ENCODE peak calls at places on chromosomes 16 and 17, in five cellular contexts. Z is NT2/D1, H is HEK293T, U is GM12878, F is HepG2. S is an unnamed sample.

GRCh38 chr16:48409839-48410610 is 24.8 kb upstream of the SIAH1 start:
- DNase-seq in Z (no peak), H (no peak), U (no peak), F (peak; percentile 93), S (no peak)

GRCh38 chr16:47713225-47713595 is 252.1 kb downstream of the PHKB start:
- DNase-seq in Z (no peak), H (no peak), U (no peak), F (peak; percentile 37), S (no peak)

GRCh38 chr16:76574651-76575050 is 297.4 kb downstream of the CNTNAP4 start:
- DNase-seq in Z (no peak), H (no peak), U (no peak), F (peak; percentile 97), S (no peak)

GRCh38 chr16:13866073-13866472 is 53.9 kb upstream of the ERCC4 start:
- DNase-seq in Z (peak; percentile 67), H (peak; percentile 78), U (no peak), F (peak; percentile 86), S (peak; percentile 82)

GRCh38 chr16:8849411-8850011 is 19.3 kb downstream of the CARHSP1 start:
- DNase-seq in Z (no peak), H (no peak), U (no peak), F (no peak), S (no peak)

GRCh38 chr17:15255713-15256454 is 9.2 kb downstream of the PMP22 start:
- DNase-seq in Z (no peak), H (no peak), U (no peak), F (no peak), S (no peak)

GRCh38 chr17:51734976-51735375 is 423.5 kb downstream of the CA10 start:
- DNase-seq in Z (no peak), H (no peak), U (no peak), F (no peak), S (no peak)

GRCh38 chr16:68365167-68365817 is 54.5 kb downstream of the PRMT7 start:
- DNase-seq in Z (no peak), H (no peak), U (no peak), F (no peak), S (no peak)

GRCh38 chr16:89104303-89104702 is 10.7 kb downstream of the ACSF3 start:
- DNase-seq in Z (no peak), H (no peak), U (no peak), F (no peak), S (no peak)

GRCh38 chr16:9195301-9195700 is 103.9 kb downstream of the HAPSTR1 start:
- DNase-seq in Z (no peak), H (no peak), U (no peak), F (no peak), S (no peak)

GRCh38 chr17:43648916-43649315 is 12.8 kb downstream of the MEOX1 start:
- DNase-seq in Z (no peak), H (no peak), U (no peak), F (no peak), S (no peak)
- TF ChIP-seq SUZ12 in Z (no peak), H (no peak), U (no peak), F (no peak), S (no peak)

GRCh38 chr17:80664217-80664780 is 119.7 kb downstream of the RPTOR start:
- DNase-seq in Z (no peak), H (no peak), U (no peak), F (no peak), S (no peak)

GRCh38 chr17:80666867-80667266 is 122.2 kb downstream of the RPTOR start:
- DNase-seq in Z (no peak), H (no peak), U (no peak), F (no peak), S (no peak)

GRCh38 chr17:80668375-80669149 is 123.9 kb downstream of the RPTOR start:
- DNase-seq in Z (no peak), H (no peak), U (no peak), F (peak; percentile 68), S (no peak)

GRCh38 chr17:80665792-80666191 is 121.2 kb downstream of the RPTOR start:
- DNase-seq in Z (no peak), H (no peak), U (no peak), F (peak; percentile 82), S (no peak)

GRCh38 chr17:80667462-80668277 is 123.0 kb downstream of the RPTOR start:
- DNase-seq in Z (no peak), H (no peak), U (no peak), F (peak; percentile 91), S (no peak)
- TF ChIP-seq SUZ12 in Z (no peak), H (no peak), U (no peak), F (no peak), S (no peak)

DNA sequence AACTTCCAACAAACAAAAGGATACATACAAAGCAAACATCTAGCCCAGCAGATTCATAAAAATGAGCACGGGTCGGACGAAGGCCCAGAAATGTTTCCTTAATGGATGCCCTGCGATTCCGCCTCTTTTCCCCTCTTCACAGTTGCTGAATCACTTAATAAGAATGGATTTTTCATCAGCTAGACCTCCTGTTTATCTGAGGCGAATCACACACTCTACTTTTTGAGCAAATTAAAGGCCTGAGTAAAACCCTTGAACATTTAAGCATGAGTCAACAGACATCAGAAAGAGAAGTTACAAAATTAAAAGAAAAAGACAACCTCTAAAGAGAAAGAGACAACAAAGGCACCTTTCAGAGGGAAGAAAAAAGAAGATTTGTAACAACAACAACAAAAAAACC is 44.7 kb downstream of the HS3ST3A1 start:
- DNase-seq in Z (no peak), H (no peak), U (no peak), F (no peak), S (no peak)
- TF ChIP-seq SUZ12 in Z (no peak), H (no peak), U (no peak), F (no peak), S (no peak)

GRCh38 chr17:80755650-80756405 is 211.2 kb downstream of the RPTOR start:
- DNase-seq in Z (peak; percentile 6), H (peak; percentile 31), U (no peak), F (no peak), S (no peak)

GRCh38 chr17:80751460-80752368 is 207.1 kb downstream of the RPTOR start:
- DNase-seq in Z (peak; percentile 40), H (no peak), U (no peak), F (peak; percentile 72), S (no peak)

GRCh38 chr17:80752369-80752705 is 207.7 kb downstream of the RPTOR start:
- DNase-seq in Z (no peak), H (no peak), U (no peak), F (no peak), S (no peak)

GRCh38 chr17:80754846-80755245 is 210.2 kb downstream of the RPTOR start:
- DNase-seq in Z (no peak), H (no peak), U (no peak), F (no peak), S (no peak)

DNA sequence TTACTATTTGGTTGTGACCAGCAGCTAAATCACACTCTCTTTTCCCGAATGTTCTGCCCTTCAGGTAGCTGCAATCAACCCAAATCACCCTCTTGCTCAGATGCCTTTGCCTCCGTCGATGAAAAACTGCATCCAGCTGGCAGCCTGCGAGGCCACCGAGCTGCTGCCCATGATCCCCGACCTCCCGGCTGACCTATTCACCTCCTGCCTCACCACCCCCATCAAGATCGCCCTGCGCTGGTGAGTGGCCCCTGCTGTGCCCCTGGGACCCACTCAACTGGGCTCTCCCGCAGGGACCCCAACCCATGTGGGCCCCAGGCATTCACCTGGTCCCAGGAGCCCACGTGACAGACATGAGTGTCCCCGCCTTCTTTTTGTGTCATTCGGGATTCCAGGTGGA is 209.3 kb downstream of the RPTOR start:
- DNase-seq in Z (no peak), H (no peak), U (no peak), F (no peak), S (no peak)
- TF ChIP-seq SUZ12 in Z (no peak), H (no peak), U (no peak), F (no peak), S (no peak)

GRCh38 chr17:73510981-73511442 is 133.2 kb downstream of the SDK2 start:
- DNase-seq in Z (no peak), H (no peak), U (no peak), F (no peak), S (no peak)
- TF ChIP-seq SUZ12 in Z (no peak), H (no peak), U (no peak), F (no peak), S (no peak)

S was measured in H1.